ENCODE peak calls at places on chromosomes 1 and 21, in seven cellular contexts. R, F, D, V, J, A and N are unnamed samples.

GRCh38 chr1:110570307-110570706 is 35.9 kb downstream of the KCNA2 start:
- DNase-seq in R (no peak), F (no peak), D (no peak), V (no peak), J (no peak), A (no peak), N (no peak)

GRCh38 chr1:77126309-77126708 is 92.9 kb downstream of the PIGK start:
- DNase-seq in R (peak), F (no peak), D (no peak), V (no peak), J (no peak), A (peak), N (peak)

GRCh38 chr21:42632336-42632751 is 21.1 kb upstream of the PDE9A start:
- DNase-seq in R (no peak), F (no peak), D (no peak), V (no peak), J (no peak), A (no peak), N (no peak)

GRCh38 chr1:56094168-56094567 is 485.2 kb downstream of the PLPP3 start:
- DNase-seq in R (no peak), F (no peak), D (no peak), V (no peak), J (no peak), A (no peak), N (no peak)

GRCh38 chr1:99645199-99645598 is 714 bp upstream of the PALMD start:
- DNase-seq in R (peak), F (peak), D (no peak), V (no peak), J (no peak), A (no peak), N (no peak)

GRCh38 chr1:40630488-40631223 is 34.8 kb downstream of the RIMS3 start:
- DNase-seq in R (no peak), F (no peak), D (peak), V (no peak), J (no peak), A (no peak), N (no peak)

GRCh38 chr1:100152271-100152670 is 19.3 kb downstream of the TRMT13 start:
- DNase-seq in R (no peak), F (no peak), D (no peak), V (no peak), J (no peak), A (no peak), N (no peak)

GRCh38 chr1:26016258-26016943 is 5.2 kb upstream of the EXTL1 start:
- DNase-seq in R (no peak), F (no peak), D (no peak), V (no peak), J (no peak), A (no peak), N (no peak)

GRCh38 chr1:222043444-222044292 is 301.8 kb upstream of the DUSP10 start:
- DNase-seq in R (no peak), F (no peak), D (no peak), V (no peak), J (no peak), A (no peak), N (no peak)